ENCODE peak calls at places on chromosomes 6 and 20, in four cellular contexts. V is GM12892, G is kidney glomerular epithelial cell, T is nephron progenitor cell. L is an unnamed sample.

GRCh38 chr6:23180504-23181293 is 611.3 kb downstream of the HDGFL1 start:
- DNase-seq in V (no peak), G (no peak), T (no peak), L (peak)

GRCh38 chr20:31547017-31547675 is 32.9 kb downstream of the HM13 start:
- DNase-seq in V (peak), G (peak), T (peak), L (peak)

GRCh38 chr6:25962368-25963127 is at the start of gene TRIM38:
- DNase-seq in V (peak), G (peak), T (no peak), L (peak)

GRCh38 chr20:43975096-43975768 is 60.6 kb downstream of the TOX2 start:
- DNase-seq in V (no peak), G (peak), T (no peak), L (no peak)

GRCh38 chr6:9412951-9413559 is 977.7 kb upstream of the SLC35B3 start:
- DNase-seq in V (no peak), G (no peak), T (peak), L (peak)

GRCh38 chr20:237479-237878 is 10.4 kb downstream of the DEFB129 start:
- DNase-seq in V (no peak), G (no peak), T (no peak), L (no peak)

GRCh38 chr6:133504761-133505160 is 263.6 kb downstream of the EYA4 start:
- DNase-seq in V (no peak), G (no peak), T (no peak), L (peak)

GRCh38 chr6:170284866-170285469 is 5.9 kb downstream of the DLL1 start:
- DNase-seq in V (no peak), G (no peak), T (no peak), L (no peak)

GRCh38 chr6:99818161-99818560 is 175.9 kb downstream of the MCHR2 start:
- DNase-seq in V (no peak), G (no peak), T (no peak), L (no peak)

GRCh38 chr6:110628330-110628729 is 151.9 kb upstream of the SLC22A16 start:
- DNase-seq in V (no peak), G (no peak), T (no peak), L (no peak)

GRCh38 chr6:43798688-43799444 is 28.9 kb downstream of the VEGFA start:
- DNase-seq in V (no peak), G (peak), T (no peak), L (peak)

GRCh38 chr6:156427345-156427744 is 349.8 kb upstream of the ARID1B start:
- DNase-seq in V (no peak), G (peak), T (no peak), L (peak)

GRCh38 chr6:37696841-37697735 is 595 bp downstream of the MDGA1 start:
- DNase-seq in V (peak), G (no peak), T (peak), L (no peak)

GRCh38 chr6:14921878-14922277 is 324.0 kb upstream of the JARID2 start:
- DNase-seq in V (no peak), G (no peak), T (no peak), L (peak)

GRCh38 chr20:58614984-58615760 is 35.9 kb upstream of the STX16 start:
- DNase-seq in V (no peak), G (no peak), T (no peak), L (no peak)

GRCh38 chr6:87105823-87106222 is 10.9 kb upstream of the CGA start:
- DNase-seq in V (no peak), G (no peak), T (no peak), L (no peak)

GRCh38 chr6:52407467-52407866 is 12.7 kb upstream of the EFHC1 start:
- DNase-seq in V (no peak), G (peak), T (peak), L (no peak)

GRCh38 chr20:766906-767305 is 1.4 kb downstream of the SLC52A3 start:
- DNase-seq in V (no peak), G (no peak), T (no peak), L (no peak)

GRCh38 chr6:79305020-79305419 is 70.5 kb upstream of the HMGN3 start:
- DNase-seq in V (no peak), G (no peak), T (no peak), L (no peak)

GRCh38 chr6:136823128-136823660 is 802 bp downstream of the PEX7 start:
- DNase-seq in V (no peak), G (no peak), T (no peak), L (no peak)

GRCh38 chr6:154932562-154933027 is 62.5 kb upstream of the TIAM2 start:
- DNase-seq in V (no peak), G (peak), T (no peak), L (no peak)

GRCh38 chr6:150081702-150082101 is 12.8 kb upstream of the ULBP3 start:
- DNase-seq in V (no peak), G (no peak), T (no peak), L (no peak)

GRCh38 chr6:89411269-89412070 is 603 bp downstream of the RRAGD start:
- DNase-seq in V (peak), G (no peak), T (peak), L (peak)

GRCh38 chr6:25487012-25487411 is 165.0 kb upstream of the SCGN start:
- DNase-seq in V (no peak), G (no peak), T (no peak), L (no peak)

GRCh38 chr6:138428943-138429616 is 25.1 kb downstream of the HEBP2 start:
- DNase-seq in V (no peak), G (peak), T (no peak), L (no peak)

GRCh38 chr6:89564752-89565427 is 73.7 kb downstream of the LYRM2 start:
- DNase-seq in V (no peak), G (peak), T (no peak), L (no peak)

GRCh38 chr20:32191873-32192272 is 15.7 kb downstream of the PLAGL2 start:
- DNase-seq in V (no peak), G (no peak), T (no peak), L (no peak)

GRCh38 chr20:44863661-44864060 is 21.8 kb upstream of the YWHAB start:
- DNase-seq in V (no peak), G (no peak), T (no peak), L (no peak)

GRCh38 chr6:151806757-151807512 is 547 bp upstream of the ESR1 start:
- DNase-seq in V (no peak), G (no peak), T (peak), L (no peak)

GRCh38 chr20:41047975-41048305 is 19.3 kb downstream of the TOP1 start:
- DNase-seq in V (no peak), G (peak), T (no peak), L (no peak)

GRCh38 chr6:38143191-38144154 is 323.9 kb downstream of the ZFAND3 start:
- DNase-seq in V (no peak), G (no peak), T (no peak), L (no peak)

GRCh38 chr6:139625998-139626975 is 251.8 kb upstream of the CITED2 start:
- DNase-seq in V (no peak), G (peak), T (peak), L (no peak)

GRCh38 chr20:57048027-57048869 is 218.2 kb downstream of the BMP7 start:
- DNase-seq in V (peak), G (no peak), T (peak), L (no peak)

GRCh38 chr6:121485359-121485809 is 49.9 kb downstream of the GJA1 start:
- DNase-seq in V (no peak), G (peak), T (no peak), L (no peak)

GRCh38 chr20:15236812-15237211 is 899.4 kb upstream of the FLRT3 start:
- DNase-seq in V (no peak), G (peak), T (peak), L (no peak)

GRCh38 chr20:40283689-40284088 is 405.3 kb downstream of the MAFB start:
- DNase-seq in V (no peak), G (no peak), T (no peak), L (no peak)

GRCh38 chr6:1200706-1201105 is 111.2 kb upstream of the FOXQ1 start:
- DNase-seq in V (no peak), G (no peak), T (no peak), L (no peak)

L was measured in heart right ventricle.